ENCODE peak calls at places on chromosome 5, in four cellular contexts. L is psoas muscle, I is heart left ventricle, O is fibroblast of mammary gland. B is an unnamed sample.

GRCh38 chr5:103598997-103599556 is 36.5 kb upstream of the NUDT12 start:
- DNase-seq in L (no peak), I (no peak), O (peak; percentile 21), B (no peak)

GRCh38 chr5:37727238-37727637 is 112.6 kb downstream of the GDNF start:
- DNase-seq in L (no peak), I (no peak), O (no peak), B (no peak)

GRCh38 chr5:32202394-32202793 is 28.3 kb upstream of the GOLPH3 start:
- DNase-seq in L (no peak), I (no peak), O (peak; percentile 77), B (peak; percentile 53)

GRCh38 chr5:111223790-111224560 is at the start of gene CAMK4:
- DNase-seq in L (peak; percentile 68), I (peak; percentile 79), O (peak; percentile 66), B (peak; percentile 57)

GRCh38 chr5:138601444-138601843 is 26.2 kb upstream of the HSPA9 start:
- DNase-seq in L (no peak), I (no peak), O (peak; percentile 79), B (peak; percentile 79)

GRCh38 chr5:157594675-157595074 is 19.1 kb upstream of the ADAM19 start:
- DNase-seq in L (no peak), I (no peak), O (no peak), B (no peak)

GRCh38 chr5:173715607-173716006 is 99.2 kb upstream of the BOD1 start:
- DNase-seq in L (no peak), I (no peak), O (no peak), B (no peak)

GRCh38 chr5:52999357-52999949 is 10.3 kb downstream of the ITGA2 start:
- DNase-seq in L (no peak), I (no peak), O (peak; percentile 79), B (peak; percentile 75)

GRCh38 chr5:146516151-146516475 is at the start of gene GPR151:
- DNase-seq in L (no peak), I (no peak), O (peak; percentile 3), B (peak; percentile 13)

GRCh38 chr5:61414806-61415205 is 82.7 kb downstream of the ZSWIM6 start:
- DNase-seq in L (no peak), I (no peak), O (no peak), B (no peak)

GRCh38 chr5:91556-92263 is at the start of gene PLEKHG4B:
- DNase-seq in L (no peak), I (peak; percentile 43), O (no peak), B (no peak)

GRCh38 chr5:60844429-60844890 is 391 bp upstream of the ELOVL7 start:
- DNase-seq in L (no peak), I (no peak), O (peak; percentile 49), B (no peak)

GRCh38 chr5:157608972-157609565 is 33.5 kb upstream of the ADAM19 start:
- DNase-seq in L (no peak), I (no peak), O (no peak), B (peak; percentile 33)

GRCh38 chr5:107430077-107430625 is 240.6 kb downstream of the EFNA5 start:
- DNase-seq in L (no peak), I (no peak), O (peak; percentile 8), B (no peak)

GRCh38 chr5:175696139-175696854 is 38.4 kb downstream of the HRH2 start:
- DNase-seq in L (peak; percentile 85), I (peak; percentile 90), O (no peak), B (no peak)

GRCh38 chr5:147688965-147689364 is 93.6 kb downstream of the JAKMIP2 start:
- DNase-seq in L (no peak), I (no peak), O (peak; percentile 44), B (no peak)

GRCh38 chr5:128212206-128212788 is 128.7 kb downstream of the SLC12A2 start:
- DNase-seq in L (no peak), I (no peak), O (no peak), B (no peak)

GRCh38 chr5:108451269-108451668 is 69.4 kb upstream of the FBXL17 start:
- DNase-seq in L (no peak), I (no peak), O (no peak), B (no peak)
- TF ChIP-seq CTCF in L (no peak), I (no peak), O (peak; percentile 6), B (peak; percentile 19)

DNA sequence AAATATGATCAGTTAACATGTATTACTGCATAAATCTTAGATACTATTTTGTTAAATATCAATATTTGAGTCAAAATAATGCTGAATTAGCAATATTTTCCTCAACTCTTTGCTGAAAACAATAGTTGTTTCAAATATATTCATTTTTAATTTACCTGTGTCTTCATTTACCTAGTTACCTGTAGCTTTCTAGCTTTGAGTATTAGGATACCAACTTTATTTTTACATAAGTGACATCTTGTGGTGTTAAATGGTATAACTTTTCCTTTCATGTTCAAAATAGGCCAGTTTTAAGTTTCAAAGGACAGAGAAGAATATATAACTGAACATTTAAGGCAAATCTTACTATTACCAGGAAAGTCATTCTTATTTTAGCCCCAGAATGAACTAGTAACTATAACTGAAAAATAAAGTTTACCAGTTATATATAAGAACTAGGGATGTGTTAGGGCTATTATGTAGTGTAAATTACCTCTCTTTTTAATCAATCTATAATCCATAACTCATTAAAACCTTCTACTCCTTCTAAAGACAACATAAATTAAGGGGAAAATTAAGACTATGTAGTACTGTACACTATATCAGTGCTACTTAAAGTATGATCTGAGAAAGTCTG is 25.3 kb downstream of the AP3B1 start:
- DNase-seq in L (no peak), I (no peak), O (no peak), B (no peak)
- TF ChIP-seq CTCF in L (peak; percentile 54), I (peak; percentile 38), O (peak; percentile 41), B (peak; percentile 82)

DNA sequence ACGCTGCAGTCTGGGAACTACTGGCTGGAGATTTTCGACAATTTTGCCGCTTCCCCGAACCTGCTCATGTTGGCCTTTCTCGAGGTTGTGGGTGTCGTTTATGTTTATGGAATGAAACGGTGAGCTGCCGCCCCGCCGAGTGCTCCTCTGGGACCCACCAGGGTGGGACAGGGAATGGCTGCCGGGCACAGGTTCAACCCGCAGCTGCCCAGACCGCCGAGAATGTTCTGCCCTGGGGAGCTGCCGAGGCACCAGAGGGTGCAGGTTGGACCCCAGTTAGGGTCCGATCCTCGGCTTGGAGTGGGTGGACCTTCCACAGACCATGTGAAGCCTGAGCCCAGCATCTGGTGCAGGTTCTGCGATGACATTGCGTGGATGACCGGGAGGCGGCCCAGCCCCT is 19.1 kb downstream of the SLC6A18 start:
- DNase-seq in L (no peak), I (no peak), O (no peak), B (no peak)
- TF ChIP-seq CTCF in L (no peak), I (no peak), O (no peak), B (no peak)

DNA sequence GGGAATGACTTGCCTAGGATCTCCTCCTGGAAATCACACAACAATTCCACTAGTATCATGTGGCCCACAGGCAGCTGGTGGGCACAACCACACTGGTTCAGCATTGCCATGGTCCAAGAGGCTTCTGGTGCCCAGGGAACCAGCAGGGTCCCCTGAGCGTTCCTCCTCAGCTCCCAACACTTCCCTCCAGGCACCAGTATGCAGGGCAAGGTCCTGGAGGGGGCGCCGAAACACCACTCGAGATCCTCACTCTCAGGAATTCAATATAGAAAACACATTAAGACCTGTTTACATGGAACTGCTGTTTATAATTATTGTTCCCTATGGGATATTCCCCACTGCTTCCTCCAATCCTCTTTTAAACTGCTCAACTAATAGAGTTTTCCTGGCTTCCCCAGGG is 91.9 kb upstream of the GABRP start:
- DNase-seq in L (no peak), I (no peak), O (no peak), B (no peak)
- TF ChIP-seq CTCF in L (no peak), I (no peak), O (peak; percentile 1), B (no peak)

GRCh38 chr5:137575211-137575610 is 76.1 kb upstream of the SPOCK1 start:
- DNase-seq in L (no peak), I (no peak), O (no peak), B (no peak)

GRCh38 chr5:137583129-137583528 is 84.0 kb upstream of the SPOCK1 start:
- DNase-seq in L (no peak), I (no peak), O (no peak), B (no peak)

GRCh38 chr5:137582218-137582617 is 83.1 kb upstream of the SPOCK1 start:
- DNase-seq in L (no peak), I (no peak), O (peak; percentile 39), B (no peak)

GRCh38 chr5:137575847-137576246 is 76.7 kb upstream of the SPOCK1 start:
- DNase-seq in L (no peak), I (no peak), O (peak; percentile 83), B (peak; percentile 13)

GRCh38 chr5:137580030-137580429 is 80.9 kb upstream of the SPOCK1 start:
- DNase-seq in L (no peak), I (no peak), O (no peak), B (no peak)
- TF ChIP-seq CTCF in L (no peak), I (no peak), O (peak; percentile 36), B (peak; percentile 64)

DNA sequence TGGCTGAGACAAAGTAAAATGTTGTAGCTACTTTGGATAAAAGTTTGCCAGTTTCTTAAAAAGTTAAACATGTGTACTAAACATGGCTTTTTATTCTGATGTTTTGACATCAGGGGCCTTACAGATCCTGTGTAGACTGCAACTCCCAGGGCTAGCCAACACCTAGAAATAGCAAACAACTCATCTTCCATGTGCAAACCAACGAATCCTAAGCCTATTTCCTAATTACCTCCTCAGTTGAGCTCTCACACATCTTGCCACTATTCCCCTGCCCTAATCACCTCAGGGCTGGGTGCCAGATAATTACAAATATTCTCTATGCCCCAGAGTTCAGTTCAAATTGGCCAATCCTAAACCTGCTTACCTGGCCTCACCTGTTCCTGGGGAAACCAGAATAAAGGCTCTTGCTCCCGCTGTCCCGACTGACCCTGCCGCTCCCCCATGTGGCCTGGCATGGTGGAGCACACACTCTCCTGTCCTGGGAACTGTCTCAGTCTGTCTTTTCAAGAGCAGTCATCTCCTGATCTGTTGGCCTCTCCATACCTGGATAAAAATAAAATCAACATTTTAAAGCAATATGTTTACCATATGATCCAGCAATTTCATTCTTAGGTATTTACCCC is 37.1 kb upstream of the FAM169A start:
- DNase-seq in L (no peak), I (no peak), O (peak; percentile 2), B (no peak)
- TF ChIP-seq CTCF in L (no peak), I (no peak), O (peak; percentile 28), B (peak; percentile 62)

GRCh38 chr5:125424851-125425250 is 678.4 kb upstream of the ZNF608 start:
- DNase-seq in L (no peak), I (no peak), O (no peak), B (no peak)
- TF ChIP-seq CTCF in L (no peak), I (no peak), O (no peak), B (no peak)

GRCh38 chr5:136067422-136067821 is 38.6 kb downstream of the TGFBI start:
- DNase-seq in L (no peak), I (no peak), O (no peak), B (no peak)

GRCh38 chr5:136064510-136064909 is 35.7 kb downstream of the TGFBI start:
- DNase-seq in L (no peak), I (no peak), O (peak; percentile 44), B (no peak)

GRCh38 chr5:136063778-136064465 is 35.1 kb downstream of the TGFBI start:
- DNase-seq in L (no peak), I (no peak), O (no peak), B (no peak)

GRCh38 chr5:136065588-136065987 is 36.8 kb downstream of the TGFBI start:
- DNase-seq in L (no peak), I (no peak), O (no peak), B (no peak)

DNA sequence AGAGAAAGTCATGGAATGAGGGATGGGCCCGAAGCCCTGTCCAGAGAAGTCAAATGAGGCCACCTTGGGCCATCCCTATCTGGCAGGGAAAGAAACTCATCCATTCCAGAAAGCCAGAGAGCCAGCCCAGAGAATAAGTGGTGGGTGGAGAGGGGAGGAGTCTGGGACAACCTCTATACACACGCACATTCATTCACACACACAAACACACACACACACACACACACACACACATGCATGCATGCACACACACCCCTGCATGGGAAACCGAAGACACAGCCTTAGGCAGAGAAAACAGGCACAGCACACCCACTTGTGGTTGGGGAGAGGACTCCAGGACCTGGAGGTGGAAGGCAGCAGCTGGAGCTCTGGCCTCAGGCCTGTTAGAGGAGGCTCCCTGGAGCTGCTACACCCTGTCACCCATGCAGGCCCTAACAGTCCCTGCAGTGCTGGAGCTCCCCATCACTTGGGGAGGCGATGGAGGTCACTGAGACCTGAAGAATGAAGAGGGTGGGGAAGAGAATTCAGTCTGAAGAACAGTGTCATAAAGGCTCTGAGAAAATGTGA is 38.0 kb downstream of the TGFBI start:
- DNase-seq in L (no peak), I (no peak), O (peak; percentile 76), B (peak; percentile 58)
- TF ChIP-seq CTCF in L (no peak), I (no peak), O (peak; percentile 34), B (no peak)